ENCODE peak calls at places on chromosomes 13 and 19, in six cellular contexts. C is GM23248, K is GM23338, J is Karpas-422, F is mammary epithelial cell, P is H9. M is an unnamed sample.

GRCh38 chr13:69970521-69970920 is 137.1 kb upstream of the ATXN8OS start:
- DNase-seq in C (no peak), K (peak; percentile 37), J (no peak), F (no peak), P (peak; percentile 26), M (no peak)

GRCh38 chr19:30393729-30394480 is 21.7 kb downstream of the ZNF536 start:
- DNase-seq in C (no peak), K (no peak), J (no peak), F (no peak), P (no peak), M (no peak)

GRCh38 chr13:111114362-111115050 is 604 bp upstream of the ARHGEF7 start:
- DNase-seq in C (peak; percentile 91), K (peak; percentile 68), J (no peak), F (peak; percentile 9), P (peak; percentile 50), M (no peak)

GRCh38 chr19:28303502-28303901 is 909.4 kb downstream of the UQCRFS1 start:
- DNase-seq in C (no peak), K (no peak), J (no peak), F (no peak), P (no peak), M (no peak)

GRCh38 chr19:35257113-35257461 is 8.3 kb downstream of the LSR start:
- DNase-seq in C (no peak), K (no peak), J (no peak), F (no peak), P (no peak), M (no peak)

GRCh38 chr19:34963531-34964406 is at the start of gene ZNF792:
- DNase-seq in C (peak; percentile 73), K (peak; percentile 88), J (peak; percentile 79), F (peak; percentile 35), P (peak; percentile 82), M (no peak)

GRCh38 chr13:21371011-21371410 is 88.1 kb downstream of the ZDHHC20 start:
- DNase-seq in C (peak; percentile 4), K (no peak), J (peak; percentile 28), F (no peak), P (no peak), M (no peak)

GRCh38 chr19:3135961-3136683 is at the start of gene GNA15:
- DNase-seq in C (no peak), K (no peak), J (no peak), F (peak; percentile 83), P (no peak), M (peak; percentile 64)

GRCh38 chr13:32008518-32009175 is 22.9 kb upstream of the FRY start:
- DNase-seq in C (no peak), K (no peak), J (no peak), F (no peak), P (no peak), M (no peak)

GRCh38 chr13:88622362-88622973 is 951.3 kb downstream of the SLITRK5 start:
- DNase-seq in C (no peak), K (peak; percentile 1), J (no peak), F (no peak), P (no peak), M (no peak)

GRCh38 chr13:109510036-109510435 is 276.3 kb downstream of the IRS2 start:
- DNase-seq in C (no peak), K (no peak), J (no peak), F (no peak), P (no peak), M (no peak)

GRCh38 chr13:34025746-34026145 is 207.8 kb downstream of the RFC3 start:
- DNase-seq in C (peak; percentile 56), K (no peak), J (no peak), F (peak; percentile 65), P (no peak), M (no peak)

GRCh38 chr13:37486171-37486661 is 112.4 kb downstream of the POSTN start:
- DNase-seq in C (no peak), K (no peak), J (no peak), F (no peak), P (no peak), M (no peak)

GRCh38 chr19:10222201-10222890 is 8.8 kb downstream of the S1PR2 start:
- DNase-seq in C (no peak), K (no peak), J (no peak), F (no peak), P (no peak), M (peak; percentile 10)

GRCh38 chr19:10604460-10604980 is 17.4 kb upstream of the AP1M2 start:
- DNase-seq in C (no peak), K (no peak), J (peak; percentile 84), F (no peak), P (no peak), M (peak; percentile 63)

GRCh38 chr13:39856714-39857113 is 201.3 kb downstream of the COG6 start:
- DNase-seq in C (no peak), K (no peak), J (no peak), F (no peak), P (no peak), M (no peak)

GRCh38 chr19:13764821-13765394 is 586 bp downstream of the MRI1 start:
- DNase-seq in C (peak; percentile 62), K (peak; percentile 58), J (peak; percentile 74), F (no peak), P (no peak), M (no peak)

GRCh38 chr19:50046649-50047503 is 21.1 kb downstream of the ZNF473 start:
- DNase-seq in C (peak; percentile 71), K (peak; percentile 87), J (peak; percentile 78), F (no peak), P (no peak), M (no peak)

GRCh38 chr13:25192052-25192451 is 20.0 kb upstream of the AMER2 start:
- DNase-seq in C (no peak), K (no peak), J (no peak), F (no peak), P (no peak), M (no peak)

GRCh38 chr19:10404888-10405808 is 1.8 kb upstream of the CDC37 start:
- DNase-seq in C (peak; percentile 46), K (peak; percentile 55), J (no peak), F (no peak), P (no peak), M (no peak)

GRCh38 chr19:49436381-49437017 is 4.8 kb downstream of the SLC17A7 start:
- DNase-seq in C (peak; percentile 54), K (peak; percentile 99), J (peak; percentile 99), F (no peak), P (peak; percentile 98), M (no peak)

GRCh38 chr19:10763828-10764339 is 46.0 kb downstream of the DNM2 start:
- DNase-seq in C (no peak), K (no peak), J (no peak), F (no peak), P (no peak), M (no peak)

GRCh38 chr13:67147257-67148218 is 82.6 kb downstream of the PCDH9 start:
- DNase-seq in C (peak; percentile 2), K (peak; percentile 27), J (no peak), F (no peak), P (no peak), M (no peak)

GRCh38 chr19:46513461-46514236 is 18.0 kb upstream of the PNMA8B start:
- DNase-seq in C (peak; percentile 84), K (peak; percentile 94), J (peak; percentile 92), F (peak; percentile 57), P (peak; percentile 89), M (peak; percentile 51)
- H3K4me2 ChIP-seq in C (no peak overlapping the region), K (no peak overlapping the region), J (no peak overlapping the region), F (peak overlapping the region; percentile 59), P (no peak overlapping the region), M (peak overlapping the region; percentile 37)

DNA sequence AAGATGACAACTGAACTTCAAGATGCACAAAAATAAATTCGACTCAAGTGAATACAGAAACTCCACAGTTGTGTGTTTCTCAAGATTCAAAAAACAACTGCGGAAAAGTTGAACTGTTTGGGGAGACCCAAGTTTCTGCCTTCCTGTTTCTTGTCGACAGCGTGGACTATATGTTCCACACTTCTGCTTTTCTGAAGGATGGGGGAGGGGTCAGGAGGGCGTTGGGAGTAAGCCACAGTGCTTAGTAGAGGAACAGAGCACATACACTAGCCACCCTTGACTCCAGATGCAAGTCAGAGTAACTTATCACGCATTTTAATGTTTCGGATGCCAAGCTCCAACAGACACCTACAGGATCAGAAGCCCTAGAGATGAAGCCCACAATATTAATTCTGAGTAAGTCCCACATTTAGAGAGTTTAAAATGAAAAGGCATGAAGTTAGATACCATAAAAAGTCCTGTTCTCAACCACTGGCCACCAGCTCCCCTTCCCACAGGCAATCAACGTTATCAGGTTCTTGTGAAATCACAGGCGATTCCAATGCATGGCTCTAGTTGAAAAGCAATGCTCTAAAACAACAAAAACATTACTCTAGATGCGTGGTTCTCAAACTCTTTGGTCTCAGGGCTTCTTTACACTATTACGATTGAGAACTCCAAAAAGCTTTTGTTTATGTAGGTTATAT is 4.2 kb downstream of the TUBGCP3 start:
- DNase-seq in C (no peak), K (no peak), J (peak; percentile 80), F (no peak), P (no peak), M (no peak)
- H3K4me2 ChIP-seq in C (no peak overlapping the region), K (no peak overlapping the region), J (peak overlapping the region; percentile 46), F (no peak overlapping the region), P (no peak overlapping the region), M (no peak overlapping the region)

DNA sequence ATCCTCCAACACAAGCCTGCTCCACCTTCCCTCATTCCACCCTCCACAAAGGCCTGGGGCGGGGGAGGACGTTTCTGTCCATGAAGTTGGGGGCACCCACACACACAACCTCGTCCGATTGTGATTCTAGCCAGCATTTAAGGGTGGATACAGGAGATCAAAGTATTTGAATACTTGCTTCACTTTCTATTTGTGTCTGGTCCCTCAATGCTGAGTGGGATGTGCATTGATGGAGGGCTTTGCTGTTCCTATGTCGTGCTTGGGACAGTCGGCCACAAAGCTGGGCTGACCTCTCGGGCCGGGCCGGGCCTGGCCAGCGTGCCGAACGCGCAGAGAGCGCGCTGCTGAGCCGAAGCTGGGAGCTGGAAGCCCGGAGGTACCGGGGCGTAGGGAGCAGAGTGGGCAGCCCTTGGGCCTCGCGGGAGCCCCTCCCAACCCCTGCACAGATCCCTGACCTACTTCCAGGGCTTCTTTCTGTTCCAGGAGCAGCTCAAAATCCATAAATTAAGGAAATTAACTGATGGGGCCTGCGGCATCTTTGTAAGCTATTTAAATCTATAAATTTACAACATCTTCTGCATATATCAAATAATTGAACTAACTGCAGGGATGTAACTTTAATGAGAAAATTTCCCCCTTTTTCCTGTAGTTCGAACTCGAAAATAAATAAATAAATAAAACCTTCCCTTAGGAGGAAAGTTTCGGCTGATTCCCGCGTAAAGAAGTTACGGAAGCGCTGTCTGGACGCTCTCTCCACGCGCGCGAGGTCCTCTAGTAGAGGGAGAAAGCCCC is 1.9 kb upstream of the KCTD15 start:
- DNase-seq in C (peak; percentile 9), K (peak; percentile 69), J (no peak), F (no peak), P (peak; percentile 60), M (no peak)
- H3K4me2 ChIP-seq in C (peak overlapping the region; percentile 85), K (peak overlapping the region; percentile 74), J (no peak overlapping the region), F (peak overlapping the region; percentile 94), P (peak overlapping the region; percentile 34), M (peak overlapping the region; percentile 84)

DNA sequence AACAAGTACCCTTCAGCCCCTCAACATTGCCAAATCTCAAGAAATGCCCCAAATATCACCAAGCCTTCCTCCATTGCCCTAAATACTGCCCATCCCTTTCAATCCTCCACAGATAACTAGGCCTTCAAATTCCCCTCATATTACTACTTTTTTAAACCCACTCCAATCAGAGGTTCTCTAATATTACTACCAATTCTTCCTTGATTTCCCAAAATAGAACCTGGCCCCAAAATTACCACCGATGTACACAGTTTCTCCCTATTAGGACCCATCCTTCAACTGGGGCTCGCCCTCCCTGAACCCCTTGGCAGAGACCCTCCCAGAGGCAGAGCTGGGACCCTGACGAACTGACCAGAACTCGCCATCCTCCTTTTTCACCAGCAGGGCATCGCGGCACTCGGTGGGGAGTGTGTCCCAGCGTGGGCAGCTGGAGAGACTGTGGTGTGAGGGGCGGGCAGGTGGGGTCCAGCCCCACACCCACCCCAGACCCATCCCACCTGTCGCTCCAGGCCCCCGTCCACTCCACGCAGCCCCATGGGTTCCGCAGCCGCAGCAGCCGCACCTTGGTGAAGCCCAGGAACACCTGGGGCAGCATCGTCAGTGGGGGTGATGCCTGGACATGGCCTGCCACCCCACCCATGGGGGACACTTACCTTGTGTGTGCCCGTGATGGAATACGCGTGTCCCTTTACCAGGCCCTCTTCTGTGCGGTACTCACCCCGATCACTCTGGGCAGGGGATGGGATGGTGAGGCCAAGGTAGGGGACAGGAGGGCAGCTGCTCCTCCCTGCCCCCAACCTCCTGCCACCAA is 6.1 kb downstream of the CAPN12 start:
- DNase-seq in C (no peak), K (no peak), J (no peak), F (peak; percentile 0), P (peak; percentile 27), M (no peak)
- H3K4me2 ChIP-seq in C (no peak overlapping the region), K (peak overlapping the region; percentile 67), J (no peak overlapping the region), F (no peak overlapping the region), P (no peak overlapping the region), M (no peak overlapping the region)